ENCODE peak calls at places on chromosome 2, in seven cellular contexts. One of them, this sample, is unnamed. For H3K9me3, the result is how much of the 10 kb centered on the place peaks cover.

GRCh38 chr2:30026091-30027055 is 105.0 kb upstream of the ALK start:
- DNase-seq in left ventricle myocardium inferior: peak
- DNase-seq in CD8-positive, alpha-beta memory T cell: no peak
- DNase-seq in aorta: no peak
- DNase-seq in CD4-positive, alpha-beta T cell: no peak
- DNase-seq in H9: peak
- DNase-seq in fibroblast of lung: peak
- DNase-seq in this sample: no peak

GRCh38 chr2:238425979-238426567 is 654 bp upstream of the ASB1 start:
- DNase-seq in CD8-positive, alpha-beta memory T cell: no peak
- DNase-seq in H9: no peak
- DNase-seq in aorta: no peak
- DNase-seq in fibroblast of lung: peak
- DNase-seq in left ventricle myocardium inferior: no peak
- DNase-seq in CD4-positive, alpha-beta T cell: no peak
- DNase-seq in this sample: no peak

GRCh38 chr2:106161938-106162814 is 31.9 kb downstream of the UXS1 start:
- DNase-seq in CD8-positive, alpha-beta memory T cell: no peak
- DNase-seq in H9: no peak
- DNase-seq in aorta: no peak
- DNase-seq in CD4-positive, alpha-beta T cell: no peak
- DNase-seq in left ventricle myocardium inferior: no peak
- DNase-seq in fibroblast of lung: peak
- DNase-seq in this sample: no peak

GRCh38 chr2:150081775-150082517 is 405.5 kb downstream of the RND3 start:
- DNase-seq in CD4-positive, alpha-beta T cell: no peak
- DNase-seq in left ventricle myocardium inferior: no peak
- DNase-seq in fibroblast of lung: no peak
- DNase-seq in H9: no peak
- DNase-seq in aorta: no peak
- DNase-seq in CD8-positive, alpha-beta memory T cell: no peak
- DNase-seq in this sample: no peak

GRCh38 chr2:212005077-212005671 is 533.4 kb downstream of the ERBB4 start:
- DNase-seq in aorta: peak
- DNase-seq in H9: peak
- DNase-seq in CD4-positive, alpha-beta T cell: no peak
- DNase-seq in left ventricle myocardium inferior: peak
- DNase-seq in fibroblast of lung: peak
- DNase-seq in CD8-positive, alpha-beta memory T cell: no peak
- DNase-seq in this sample: no peak

GRCh38 chr2:212282596-212283330 is 255.8 kb downstream of the ERBB4 start:
- DNase-seq in CD8-positive, alpha-beta memory T cell: no peak
- DNase-seq in left ventricle myocardium inferior: no peak
- DNase-seq in aorta: no peak
- DNase-seq in CD4-positive, alpha-beta T cell: no peak
- DNase-seq in fibroblast of lung: peak
- DNase-seq in H9: no peak
- DNase-seq in this sample: no peak

GRCh38 chr2:139217641-139218040 is 437.5 kb upstream of the NXPH2 start:
- DNase-seq in aorta: no peak
- DNase-seq in left ventricle myocardium inferior: no peak
- DNase-seq in CD4-positive, alpha-beta T cell: no peak
- DNase-seq in fibroblast of lung: no peak
- DNase-seq in CD8-positive, alpha-beta memory T cell: no peak
- DNase-seq in H9: no peak
- DNase-seq in this sample: no peak

GRCh38 chr2:153354406-153354805 is 124.2 kb downstream of the RPRM start:
- DNase-seq in CD8-positive, alpha-beta memory T cell: no peak
- DNase-seq in aorta: no peak
- DNase-seq in fibroblast of lung: peak
- DNase-seq in H9: no peak
- DNase-seq in left ventricle myocardium inferior: no peak
- DNase-seq in CD4-positive, alpha-beta T cell: no peak
- DNase-seq in this sample: no peak

GRCh38 chr2:101912545-101912944 is 79.2 kb upstream of the IL1R2 start:
- DNase-seq in CD4-positive, alpha-beta T cell: no peak
- DNase-seq in H9: no peak
- DNase-seq in CD8-positive, alpha-beta memory T cell: no peak
- DNase-seq in fibroblast of lung: no peak
- DNase-seq in left ventricle myocardium inferior: no peak
- DNase-seq in aorta: no peak
- DNase-seq in this sample: no peak

GRCh38 chr2:14634223-14634884 is 1.8 kb downstream of the LRATD1 start:
- DNase-seq in CD4-positive, alpha-beta T cell: no peak
- DNase-seq in aorta: peak
- DNase-seq in fibroblast of lung: peak
- DNase-seq in CD8-positive, alpha-beta memory T cell: no peak
- DNase-seq in H9: peak
- DNase-seq in left ventricle myocardium inferior: peak
- DNase-seq in this sample: no peak

GRCh38 chr2:220556658-220557057 is 929.2 kb downstream of the SLC4A3 start:
- DNase-seq in H9: no peak
- DNase-seq in CD8-positive, alpha-beta memory T cell: no peak
- DNase-seq in left ventricle myocardium inferior: no peak
- DNase-seq in CD4-positive, alpha-beta T cell: no peak
- DNase-seq in fibroblast of lung: peak
- DNase-seq in aorta: no peak
- DNase-seq in this sample: no peak

GRCh38 chr2:85997016-85997970 is 108.4 kb downstream of the POLR1A start:
- DNase-seq in aorta: peak
- DNase-seq in H9: peak
- DNase-seq in left ventricle myocardium inferior: peak
- DNase-seq in fibroblast of lung: peak
- DNase-seq in CD8-positive, alpha-beta memory T cell: no peak
- DNase-seq in CD4-positive, alpha-beta T cell: no peak
- DNase-seq in this sample: no peak

GRCh38 chr2:168119519-168120141 is 127.8 kb downstream of the STK39 start:
- DNase-seq in H9: no peak
- DNase-seq in fibroblast of lung: peak
- DNase-seq in CD4-positive, alpha-beta T cell: no peak
- DNase-seq in aorta: no peak
- DNase-seq in CD8-positive, alpha-beta memory T cell: no peak
- DNase-seq in left ventricle myocardium inferior: no peak
- DNase-seq in this sample: no peak

GRCh38 chr2:207166039-207166348 is 246 bp upstream of the KLF7 start:
- DNase-seq in aorta: peak
- DNase-seq in CD4-positive, alpha-beta T cell: peak
- DNase-seq in left ventricle myocardium inferior: peak
- DNase-seq in CD8-positive, alpha-beta memory T cell: peak
- DNase-seq in H9: peak
- DNase-seq in fibroblast of lung: peak
- DNase-seq in this sample: peak

GRCh38 chr2:215888680-215889079 is 124.7 kb downstream of the MREG start:
- DNase-seq in H9: no peak
- DNase-seq in left ventricle myocardium inferior: no peak
- DNase-seq in CD8-positive, alpha-beta memory T cell: no peak
- DNase-seq in CD4-positive, alpha-beta T cell: no peak
- DNase-seq in aorta: no peak
- DNase-seq in fibroblast of lung: peak
- DNase-seq in this sample: no peak

GRCh38 chr2:20217041-20217970 is 7.6 kb downstream of the SDC1 start:
- DNase-seq in CD4-positive, alpha-beta T cell: no peak
- DNase-seq in left ventricle myocardium inferior: no peak
- DNase-seq in H9: no peak
- DNase-seq in aorta: no peak
- DNase-seq in CD8-positive, alpha-beta memory T cell: no peak
- DNase-seq in fibroblast of lung: peak
- DNase-seq in this sample: no peak

GRCh38 chr2:64823794-64824193 is 165.4 kb upstream of the SLC1A4 start:
- DNase-seq in aorta: no peak
- DNase-seq in H9: peak
- DNase-seq in left ventricle myocardium inferior: no peak
- DNase-seq in CD8-positive, alpha-beta memory T cell: no peak
- DNase-seq in CD4-positive, alpha-beta T cell: no peak
- DNase-seq in fibroblast of lung: no peak
- DNase-seq in this sample: no peak

GRCh38 chr2:192655916-192656315 is 461.2 kb upstream of the TMEFF2 start:
- DNase-seq in CD4-positive, alpha-beta T cell: no peak
- DNase-seq in left ventricle myocardium inferior: no peak
- DNase-seq in H9: no peak
- DNase-seq in fibroblast of lung: no peak
- DNase-seq in CD8-positive, alpha-beta memory T cell: no peak
- DNase-seq in aorta: no peak
- DNase-seq in this sample: no peak

GRCh38 chr2:29627366-29627765 is 294.0 kb downstream of the ALK start:
- DNase-seq in left ventricle myocardium inferior: no peak
- DNase-seq in aorta: no peak
- DNase-seq in CD4-positive, alpha-beta T cell: no peak
- DNase-seq in H9: no peak
- DNase-seq in fibroblast of lung: peak
- DNase-seq in CD8-positive, alpha-beta memory T cell: no peak
- DNase-seq in this sample: no peak

GRCh38 chr2:46702537-46702936 is 213.1 kb downstream of the MCFD2 start:
- DNase-seq in aorta: no peak
- DNase-seq in CD8-positive, alpha-beta memory T cell: no peak
- DNase-seq in H9: no peak
- DNase-seq in fibroblast of lung: no peak
- DNase-seq in left ventricle myocardium inferior: no peak
- DNase-seq in CD4-positive, alpha-beta T cell: no peak
- DNase-seq in this sample: no peak

GRCh38 chr2:70528921-70529320 is 24.7 kb downstream of the TGFA start:
- DNase-seq in left ventricle myocardium inferior: no peak
- DNase-seq in aorta: no peak
- DNase-seq in CD4-positive, alpha-beta T cell: no peak
- DNase-seq in CD8-positive, alpha-beta memory T cell: no peak
- DNase-seq in fibroblast of lung: no peak
- DNase-seq in H9: no peak
- DNase-seq in this sample: no peak

GRCh38 chr2:57210855-57211254 is 835.8 kb upstream of the VRK2 start:
- DNase-seq in aorta: no peak
- DNase-seq in H9: no peak
- DNase-seq in CD4-positive, alpha-beta T cell: no peak
- DNase-seq in fibroblast of lung: no peak
- DNase-seq in CD8-positive, alpha-beta memory T cell: no peak
- DNase-seq in left ventricle myocardium inferior: no peak
- DNase-seq in this sample: no peak

GRCh38 chr2:200314976-200315567 is 8.6 kb downstream of the SPATS2L start:
- DNase-seq in fibroblast of lung: peak
- DNase-seq in CD4-positive, alpha-beta T cell: no peak
- DNase-seq in aorta: no peak
- DNase-seq in CD8-positive, alpha-beta memory T cell: no peak
- DNase-seq in left ventricle myocardium inferior: no peak
- DNase-seq in H9: no peak
- DNase-seq in this sample: no peak

GRCh38 chr2:84741182-84741822 is 139.6 kb downstream of the TRABD2A start:
- DNase-seq in CD4-positive, alpha-beta T cell: peak
- DNase-seq in fibroblast of lung: peak
- DNase-seq in CD8-positive, alpha-beta memory T cell: peak
- DNase-seq in aorta: no peak
- DNase-seq in left ventricle myocardium inferior: no peak
- DNase-seq in H9: peak
- DNase-seq in this sample: no peak

GRCh38 chr2:109438773-109439191 is 175.0 kb downstream of the SEPTIN10 start:
- DNase-seq in CD8-positive, alpha-beta memory T cell: no peak
- DNase-seq in left ventricle myocardium inferior: peak
- DNase-seq in fibroblast of lung: peak
- DNase-seq in aorta: peak
- DNase-seq in CD4-positive, alpha-beta T cell: no peak
- DNase-seq in H9: no peak
- DNase-seq in this sample: no peak
- H3K9me3 ChIP-seq in CD8-positive, alpha-beta memory T cell: under half
- H3K9me3 ChIP-seq in left ventricle myocardium inferior: under half
- H3K9me3 ChIP-seq in fibroblast of lung: under half
- H3K9me3 ChIP-seq in aorta: under half
- H3K9me3 ChIP-seq in CD4-positive, alpha-beta T cell: under half
- H3K9me3 ChIP-seq in H9: under half
- H3K9me3 ChIP-seq in this sample: under half

GRCh38 chr2:135086222-135086621 is 34.1 kb downstream of the RAB3GAP1 start:
- DNase-seq in left ventricle myocardium inferior: no peak
- DNase-seq in aorta: no peak
- DNase-seq in CD8-positive, alpha-beta memory T cell: no peak
- DNase-seq in CD4-positive, alpha-beta T cell: no peak
- DNase-seq in fibroblast of lung: peak
- DNase-seq in H9: no peak
- DNase-seq in this sample: no peak
- H3K9me3 ChIP-seq in left ventricle myocardium inferior: under half
- H3K9me3 ChIP-seq in aorta: under half
- H3K9me3 ChIP-seq in CD8-positive, alpha-beta memory T cell: under half
- H3K9me3 ChIP-seq in CD4-positive, alpha-beta T cell: under half
- H3K9me3 ChIP-seq in fibroblast of lung: under half
- H3K9me3 ChIP-seq in H9: under half
- H3K9me3 ChIP-seq in this sample: under half

DNA sequence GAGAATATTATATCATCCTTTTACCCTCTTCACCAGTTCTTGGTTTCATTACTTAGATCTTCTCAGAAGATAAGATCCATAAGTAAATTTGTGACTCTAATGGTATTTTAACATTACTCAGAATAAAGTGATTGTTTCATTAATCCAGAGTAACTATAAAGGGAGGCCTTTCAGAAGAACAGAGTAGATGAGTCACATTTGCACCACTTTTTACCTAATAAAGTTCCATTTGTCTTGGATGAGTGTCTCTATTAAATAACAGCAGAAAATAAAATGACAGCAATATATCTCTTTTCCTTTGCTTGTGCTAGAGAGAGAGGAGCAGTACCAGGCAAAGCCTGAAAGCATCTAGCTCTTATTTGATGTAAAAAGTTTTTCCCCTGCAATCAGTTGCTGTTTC is 926.5 kb upstream of the CNTNAP5 start:
- DNase-seq in CD4-positive, alpha-beta T cell: no peak
- DNase-seq in CD8-positive, alpha-beta memory T cell: no peak
- DNase-seq in left ventricle myocardium inferior: no peak
- DNase-seq in fibroblast of lung: no peak
- DNase-seq in aorta: no peak
- DNase-seq in H9: no peak
- DNase-seq in this sample: no peak
- H3K9me3 ChIP-seq in CD4-positive, alpha-beta T cell: under half
- H3K9me3 ChIP-seq in CD8-positive, alpha-beta memory T cell: under half
- H3K9me3 ChIP-seq in left ventricle myocardium inferior: under half
- H3K9me3 ChIP-seq in fibroblast of lung: under half
- H3K9me3 ChIP-seq in aorta: under half
- H3K9me3 ChIP-seq in H9: under half
- H3K9me3 ChIP-seq in this sample: under half

DNA sequence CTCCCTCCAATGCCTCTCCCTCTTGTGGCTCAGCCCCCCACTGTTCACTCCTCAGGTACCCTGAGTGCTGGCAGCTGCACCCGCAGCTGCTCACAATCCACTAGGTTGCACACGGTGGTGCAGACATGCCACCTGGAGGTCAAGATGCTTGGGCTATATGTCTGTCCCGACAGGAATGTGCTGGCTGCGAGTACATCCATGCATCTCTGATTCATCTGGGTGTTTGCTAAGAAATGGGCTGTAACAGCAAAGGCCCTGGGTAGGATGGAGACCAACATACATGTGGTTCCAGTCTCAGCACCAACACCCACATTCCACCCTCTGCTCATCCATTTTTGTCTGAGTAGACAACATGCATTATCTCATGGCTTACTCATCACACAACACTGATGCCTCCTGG is 31.3 kb downstream of the ANKMY1 start:
- DNase-seq in aorta: no peak
- DNase-seq in H9: no peak
- DNase-seq in CD8-positive, alpha-beta memory T cell: no peak
- DNase-seq in fibroblast of lung: no peak
- DNase-seq in CD4-positive, alpha-beta T cell: no peak
- DNase-seq in left ventricle myocardium inferior: no peak
- DNase-seq in this sample: no peak
- H3K9me3 ChIP-seq in aorta: under half
- H3K9me3 ChIP-seq in H9: under half
- H3K9me3 ChIP-seq in CD8-positive, alpha-beta memory T cell: under half
- H3K9me3 ChIP-seq in fibroblast of lung: under half
- H3K9me3 ChIP-seq in CD4-positive, alpha-beta T cell: under half
- H3K9me3 ChIP-seq in left ventricle myocardium inferior: under half
- H3K9me3 ChIP-seq in this sample: under half